ENCODE peak calls at places on chromosomes 5 and 9, in four cellular contexts. One of them, this sample, is unnamed.

GRCh38 chr5:75681125-75681830 is 36.0 kb downstream of the POC5 start:
- DNase-seq in GM12878: no peak
- DNase-seq in A549: peak; percentile 31
- DNase-seq in K562: no peak
- DNase-seq in this sample: peak; percentile 60

GRCh38 chr5:160171656-160172055 is 52.4 kb upstream of the PWWP2A start:
- DNase-seq in GM12878: no peak
- DNase-seq in A549: no peak
- DNase-seq in K562: no peak
- DNase-seq in this sample: no peak

GRCh38 chr5:119289413-119289812 is 66.4 kb upstream of the TNFAIP8 start:
- DNase-seq in GM12878: no peak
- DNase-seq in K562: no peak
- DNase-seq in A549: no peak
- DNase-seq in this sample: no peak

GRCh38 chr9:6305954-6306563 is 22.1 kb upstream of the TPD52L3 start:
- DNase-seq in A549: peak; percentile 23
- DNase-seq in GM12878: peak; percentile 23
- DNase-seq in K562: peak; percentile 17
- DNase-seq in this sample: peak; percentile 50

GRCh38 chr9:116190997-116191396 is 37.4 kb downstream of the PAPPA start:
- DNase-seq in A549: peak; percentile 17
- DNase-seq in GM12878: no peak
- DNase-seq in K562: no peak
- DNase-seq in this sample: peak; percentile 92

GRCh38 chr5:1004598-1005361 is 3.8 kb upstream of the NKD2 start:
- DNase-seq in GM12878: no peak
- DNase-seq in A549: peak; percentile 61
- DNase-seq in K562: peak; percentile 85
- DNase-seq in this sample: peak; percentile 16

GRCh38 chr5:55176176-55176818 is 3.3 kb upstream of the CDC20B start:
- DNase-seq in GM12878: no peak
- DNase-seq in A549: peak; percentile 73
- DNase-seq in K562: peak; percentile 82
- DNase-seq in this sample: no peak

GRCh38 chr9:21873540-21874221 is 71.2 kb downstream of the MTAP start:
- DNase-seq in GM12878: no peak
- DNase-seq in K562: no peak
- DNase-seq in A549: no peak
- DNase-seq in this sample: peak; percentile 49

GRCh38 chr5:180464603-180464970 is 29.6 kb upstream of the CNOT6 start:
- DNase-seq in GM12878: no peak
- DNase-seq in A549: no peak
- DNase-seq in K562: no peak
- DNase-seq in this sample: no peak

GRCh38 chr9:113987526-113987925 is 90.6 kb downstream of the AMBP start:
- DNase-seq in A549: no peak
- DNase-seq in K562: no peak
- DNase-seq in GM12878: no peak
- DNase-seq in this sample: no peak

GRCh38 chr5:66248874-66249273 is 104.8 kb downstream of the SREK1 start:
- DNase-seq in K562: no peak
- DNase-seq in GM12878: no peak
- DNase-seq in A549: no peak
- DNase-seq in this sample: no peak

GRCh38 chr5:92215116-92215515 is 832.0 kb upstream of the ARRDC3 start:
- DNase-seq in K562: no peak
- DNase-seq in GM12878: no peak
- DNase-seq in A549: no peak
- DNase-seq in this sample: no peak

GRCh38 chr9:131441441-131441840 is 47.6 kb downstream of the PRRC2B start:
- DNase-seq in K562: no peak
- DNase-seq in GM12878: no peak
- DNase-seq in A549: no peak
- DNase-seq in this sample: no peak

GRCh38 chr5:125227333-125228075 is 481.1 kb upstream of the ZNF608 start:
- DNase-seq in GM12878: no peak
- DNase-seq in K562: no peak
- DNase-seq in A549: peak; percentile 1
- DNase-seq in this sample: peak; percentile 26

GRCh38 chr5:151451626-151452520 is 4.5 kb downstream of the SLC36A1 start:
- DNase-seq in GM12878: peak; percentile 23
- DNase-seq in A549: peak; percentile 26
- DNase-seq in K562: peak; percentile 27
- DNase-seq in this sample: peak; percentile 69

GRCh38 chr9:137452761-137453642 is 6.1 kb downstream of the NSMF start:
- DNase-seq in GM12878: no peak
- DNase-seq in K562: no peak
- DNase-seq in A549: no peak
- DNase-seq in this sample: no peak

GRCh38 chr5:138569759-138570158 is 5.4 kb downstream of the HSPA9 start:
- DNase-seq in GM12878: no peak
- DNase-seq in A549: no peak
- DNase-seq in K562: no peak
- DNase-seq in this sample: peak; percentile 40

GRCh38 chr5:155978805-155979204 is 348.2 kb upstream of the SGCD start:
- DNase-seq in GM12878: no peak
- DNase-seq in K562: no peak
- DNase-seq in A549: no peak
- DNase-seq in this sample: no peak

GRCh38 chr5:36366883-36367282 is 65.2 kb upstream of the RANBP3L start:
- DNase-seq in A549: no peak
- DNase-seq in GM12878: no peak
- DNase-seq in K562: no peak
- DNase-seq in this sample: no peak

GRCh38 chr9:38443181-38443580 is 18.9 kb upstream of the IGFBPL1 start:
- DNase-seq in K562: no peak
- DNase-seq in GM12878: no peak
- DNase-seq in A549: peak; percentile 48
- DNase-seq in this sample: peak; percentile 16

GRCh38 chr9:98856982-98857381 is 49.5 kb downstream of the GALNT12 start:
- DNase-seq in GM12878: no peak
- DNase-seq in K562: no peak
- DNase-seq in A549: no peak
- DNase-seq in this sample: no peak

GRCh38 chr5:138470322-138471285 is 5.3 kb downstream of the EGR1 start:
- DNase-seq in A549: no peak
- DNase-seq in K562: no peak
- DNase-seq in GM12878: no peak
- DNase-seq in this sample: no peak

GRCh38 chr9:70902705-70903131 is 218.7 kb downstream of the TRPM3 start:
- DNase-seq in K562: no peak
- DNase-seq in A549: peak; percentile 2
- DNase-seq in GM12878: no peak
- DNase-seq in this sample: peak; percentile 96

GRCh38 chr5:125056641-125057345 is 310.4 kb upstream of the ZNF608 start:
- DNase-seq in GM12878: no peak
- DNase-seq in A549: no peak
- DNase-seq in K562: no peak
- DNase-seq in this sample: no peak

GRCh38 chr5:119290161-119290569 is 65.7 kb upstream of the TNFAIP8 start:
- DNase-seq in GM12878: peak; percentile 66
- DNase-seq in A549: no peak
- DNase-seq in K562: no peak
- DNase-seq in this sample: peak; percentile 18

GRCh38 chr5:150345716-150346115 is 11.8 kb upstream of the TCOF1 start:
- DNase-seq in GM12878: no peak
- DNase-seq in A549: no peak
- DNase-seq in K562: no peak
- DNase-seq in this sample: no peak

GRCh38 chr5:50343715-50344114 is 97.4 kb downstream of the EMB start:
- DNase-seq in K562: no peak
- DNase-seq in GM12878: no peak
- DNase-seq in A549: no peak
- DNase-seq in this sample: no peak

GRCh38 chr5:138664276-138664943 is 88.8 kb upstream of the CTNNA1 start:
- DNase-seq in GM12878: no peak
- DNase-seq in K562: no peak
- DNase-seq in A549: no peak
- DNase-seq in this sample: peak; percentile 39

GRCh38 chr9:5586391-5586802 is 42.5 kb upstream of the RIC1 start:
- DNase-seq in A549: no peak
- DNase-seq in K562: no peak
- DNase-seq in GM12878: peak; percentile 88
- DNase-seq in this sample: peak; percentile 79

GRCh38 chr9:36163049-36163839 is 5.9 kb upstream of the CCIN start:
- DNase-seq in GM12878: no peak
- DNase-seq in A549: no peak
- DNase-seq in K562: no peak
- DNase-seq in this sample: peak; percentile 86

GRCh38 chr5:33611882-33612281 is 171.1 kb downstream of the TARS1 start:
- DNase-seq in K562: no peak
- DNase-seq in GM12878: no peak
- DNase-seq in A549: no peak
- DNase-seq in this sample: peak; percentile 85

GRCh38 chr5:159449925-159450324 is 119.6 kb upstream of the IL12B start:
- DNase-seq in A549: peak; percentile 93
- DNase-seq in GM12878: no peak
- DNase-seq in K562: no peak
- DNase-seq in this sample: peak; percentile 39

GRCh38 chr9:130243015-130243881 is 22.3 kb upstream of the HMCN2 start:
- DNase-seq in GM12878: peak; percentile 31
- DNase-seq in K562: peak; percentile 74
- DNase-seq in A549: peak; percentile 83
- DNase-seq in this sample: peak; percentile 25

GRCh38 chr5:27592231-27592630 is 553.8 kb upstream of the CDH9 start:
- DNase-seq in GM12878: no peak
- DNase-seq in A549: no peak
- DNase-seq in K562: no peak
- DNase-seq in this sample: no peak

GRCh38 chr5:147168578-147169327 is 66.1 kb upstream of the STK32A start:
- DNase-seq in K562: no peak
- DNase-seq in GM12878: no peak
- DNase-seq in A549: no peak
- DNase-seq in this sample: peak; percentile 49

GRCh38 chr5:92390657-92391056 is 1007.5 kb upstream of the ARRDC3 start:
- DNase-seq in K562: no peak
- DNase-seq in GM12878: no peak
- DNase-seq in A549: no peak
- DNase-seq in this sample: no peak

GRCh38 chr9:93119953-93120845 is 13.9 kb downstream of the NINJ1 start:
- DNase-seq in A549: peak; percentile 89
- DNase-seq in GM12878: no peak
- DNase-seq in K562: peak; percentile 87
- DNase-seq in this sample: peak; percentile 94

DNA sequence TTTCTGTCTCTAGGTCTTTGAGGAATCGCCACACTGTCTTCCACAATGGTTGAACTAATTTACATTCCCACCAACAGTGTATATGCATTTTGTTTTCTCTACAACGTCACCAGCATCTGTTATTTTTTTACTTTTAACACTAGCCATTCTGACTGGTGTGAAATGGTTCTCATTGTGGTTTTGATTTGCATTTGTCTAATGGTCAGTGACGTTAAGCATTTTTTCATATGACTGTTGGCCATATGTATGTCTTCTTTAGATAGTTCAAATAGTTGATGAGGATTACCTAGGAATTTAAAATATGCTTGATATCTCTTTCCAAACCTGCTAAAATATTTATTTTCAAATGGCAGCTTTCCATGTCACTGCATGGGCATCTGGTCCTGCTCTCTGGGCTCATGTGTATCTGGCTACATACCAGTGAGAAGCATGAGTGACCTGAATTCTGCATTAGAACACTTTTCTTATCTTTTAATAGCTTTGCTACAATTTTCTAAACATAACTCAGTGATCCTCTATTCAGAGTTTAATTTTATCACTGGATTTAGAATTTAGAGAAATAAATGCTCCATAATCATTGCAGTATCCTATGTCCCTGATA is 95.8 kb upstream of the ADAMTS16 start:
- DNase-seq in K562: no peak
- DNase-seq in A549: no peak
- DNase-seq in GM12878: no peak
- DNase-seq in this sample: no peak
- TF ChIP-seq ELK1 in K562: no peak
- TF ChIP-seq ELK1 in A549: no peak
- TF ChIP-seq ELK1 in GM12878: no peak
- TF ChIP-seq ELK1 in this sample: no peak

DNA sequence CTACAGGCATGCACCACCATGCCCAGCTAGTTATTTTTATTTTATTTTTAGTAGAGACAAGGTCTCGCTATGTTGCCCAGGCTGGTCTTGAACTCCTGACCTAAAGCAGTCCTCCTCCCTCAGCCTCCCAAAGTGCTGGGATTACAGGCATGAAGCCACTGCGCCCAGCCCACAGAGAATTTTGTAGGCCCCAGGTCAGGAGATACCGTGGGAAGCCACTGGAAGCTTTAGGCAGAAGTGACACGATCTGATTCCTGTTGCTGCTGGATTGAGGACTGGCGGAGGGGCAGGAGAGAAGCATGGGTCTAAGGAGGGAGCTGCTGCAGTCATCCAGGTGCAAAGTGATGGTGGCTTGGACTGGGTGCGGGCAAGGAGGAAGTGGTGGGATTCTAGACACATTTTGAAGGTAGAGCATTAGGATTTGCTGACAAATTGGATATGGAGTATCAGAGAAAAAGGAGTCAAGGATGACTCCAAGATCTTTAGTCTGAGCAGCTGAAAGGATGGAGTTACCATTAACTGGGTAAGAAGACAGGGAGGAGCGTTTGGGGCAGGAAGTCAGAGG is 20.7 kb downstream of the TCF7 start:
- DNase-seq in A549: no peak
- DNase-seq in GM12878: no peak
- DNase-seq in K562: no peak
- DNase-seq in this sample: no peak
- TF ChIP-seq ELK1 in A549: no peak
- TF ChIP-seq ELK1 in GM12878: no peak
- TF ChIP-seq ELK1 in K562: no peak
- TF ChIP-seq ELK1 in this sample: no peak

GRCh38 chr5:42908509-42909488 is 97.1 kb upstream of the SELENOP start:
- DNase-seq in K562: peak; percentile 89
- DNase-seq in A549: peak; percentile 83
- DNase-seq in GM12878: peak; percentile 51
- DNase-seq in this sample: peak; percentile 85
- TF ChIP-seq ELK1 in K562: no peak
- TF ChIP-seq ELK1 in A549: no peak
- TF ChIP-seq ELK1 in GM12878: no peak
- TF ChIP-seq ELK1 in this sample: no peak

GRCh38 chr9:121295662-121296191 is 27.8 kb downstream of the GSN start:
- DNase-seq in K562: no peak
- DNase-seq in GM12878: no peak
- DNase-seq in A549: no peak
- DNase-seq in this sample: no peak

GRCh38 chr9:121296213-121297127 is 28.5 kb downstream of the GSN start:
- DNase-seq in K562: no peak
- DNase-seq in A549: no peak
- DNase-seq in GM12878: no peak
- DNase-seq in this sample: no peak

GRCh38 chr9:121292801-121293241 is 24.9 kb downstream of the GSN start:
- DNase-seq in GM12878: no peak
- DNase-seq in K562: no peak
- DNase-seq in A549: no peak
- DNase-seq in this sample: no peak

GRCh38 chr9:121294181-121294743 is 26.3 kb downstream of the GSN start:
- DNase-seq in GM12878: no peak
- DNase-seq in K562: no peak
- DNase-seq in A549: no peak
- DNase-seq in this sample: no peak

GRCh38 chr9:121294866-121295661 is 27.1 kb downstream of the GSN start:
- DNase-seq in GM12878: no peak
- DNase-seq in A549: no peak
- DNase-seq in K562: no peak
- DNase-seq in this sample: no peak
- TF ChIP-seq ELK1 in GM12878: no peak
- TF ChIP-seq ELK1 in A549: no peak
- TF ChIP-seq ELK1 in K562: no peak
- TF ChIP-seq ELK1 in this sample: no peak

This sample was measured in IMR-90.